ENCODE peak calls at places on chromosomes 12 and 14, in ten cellular contexts. H, O, A, E, I, T, X, L, F and R are unnamed samples.

GRCh38 chr14:58731465-58732330 is 93.9 kb downstream of the DACT1 start:
- DNase-seq in H (no peak), O (no peak), A (no peak), E (no peak), I (no peak), T (no peak), X (no peak), L (no peak), F (peak), R (no peak)

GRCh38 chr12:21972055-21972454 is 30.8 kb upstream of the ABCC9 start:
- DNase-seq in H (no peak), O (no peak), A (no peak), E (no peak), I (no peak), T (no peak), X (no peak), L (no peak), F (no peak), R (no peak)

GRCh38 chr14:71952381-71953363 is 20.4 kb downstream of the RGS6 start:
- DNase-seq in H (no peak), O (no peak), A (no peak), E (no peak), I (no peak), T (no peak), X (no peak), L (no peak), F (no peak), R (no peak)

GRCh38 chr12:70885952-70886351 is 34.6 kb downstream of the PTPRR start:
- DNase-seq in H (no peak), O (no peak), A (no peak), E (no peak), I (no peak), T (no peak), X (no peak), L (no peak), F (peak), R (no peak)

GRCh38 chr14:106491851-106492250 is 965.5 kb downstream of the TMEM121 start:
- DNase-seq in H (no peak), O (no peak), A (no peak), E (no peak), I (no peak), T (peak), X (no peak), L (no peak), F (no peak), R (no peak)

GRCh38 chr14:35385042-35385839 is 19.3 kb downstream of the NFKBIA start:
- DNase-seq in H (peak), O (peak), A (no peak), E (no peak), I (peak), T (no peak), X (no peak), L (no peak), F (peak), R (no peak)

GRCh38 chr14:86221755-86222154 is 691.8 kb downstream of the FLRT2 start:
- DNase-seq in H (no peak), O (no peak), A (no peak), E (no peak), I (no peak), T (no peak), X (peak), L (no peak), F (no peak), R (no peak)

GRCh38 chr12:1606021-1606622 is 11.7 kb upstream of the FBXL14 start:
- DNase-seq in H (no peak), O (peak), A (peak), E (peak), I (peak), T (peak), X (peak), L (no peak), F (peak), R (peak)

GRCh38 chr14:100662850-100663527 is 63.7 kb upstream of the DLK1 start:
- DNase-seq in H (no peak), O (peak), A (peak), E (peak), I (peak), T (peak), X (peak), L (peak), F (peak), R (peak)

GRCh38 chr14:75333523-75334190 is 55.0 kb downstream of the FOS start:
- DNase-seq in H (no peak), O (no peak), A (no peak), E (peak), I (no peak), T (peak), X (no peak), L (no peak), F (no peak), R (peak)

GRCh38 chr14:59248170-59248569 is 59.7 kb downstream of the DAAM1 start:
- DNase-seq in H (no peak), O (no peak), A (no peak), E (no peak), I (no peak), T (no peak), X (no peak), L (no peak), F (no peak), R (no peak)

GRCh38 chr12:117093918-117094630 is 5.1 kb downstream of the TESC start:
- DNase-seq in H (no peak), O (no peak), A (no peak), E (no peak), I (no peak), T (no peak), X (no peak), L (no peak), F (no peak), R (no peak)

GRCh38 chr12:102948941-102949352 is 8.5 kb upstream of the ASCL1 start:
- DNase-seq in H (peak), O (peak), A (peak), E (peak), I (peak), T (peak), X (no peak), L (no peak), F (peak), R (no peak)

GRCh38 chr12:114166360-114166759 is 200.2 kb upstream of the RBM19 start:
- DNase-seq in H (peak), O (peak), A (peak), E (no peak), I (peak), T (peak), X (no peak), L (no peak), F (peak), R (peak)

GRCh38 chr12:66296171-66296683 is 6.1 kb upstream of the HELB start:
- DNase-seq in H (no peak), O (no peak), A (no peak), E (no peak), I (no peak), T (no peak), X (no peak), L (no peak), F (no peak), R (no peak)

GRCh38 chr14:59576332-59577294 is at the start of gene CCDC175:
- DNase-seq in H (peak), O (peak), A (peak), E (peak), I (peak), T (peak), X (peak), L (peak), F (peak), R (peak)

GRCh38 chr12:54068423-54069070 is 14.9 kb downstream of the HOXC4 start:
- DNase-seq in H (no peak), O (no peak), A (no peak), E (no peak), I (no peak), T (no peak), X (no peak), L (no peak), F (no peak), R (no peak)

GRCh38 chr12:37543966-37544668 is 772.5 kb upstream of the ALG10B start:
- DNase-seq in H (no peak), O (no peak), A (no peak), E (no peak), I (no peak), T (no peak), X (no peak), L (no peak), F (no peak), R (no peak)